ENCODE peak calls at places on chromosomes 7 and 10, in six cellular contexts. One of them, this sample, is unnamed.

GRCh38 chr7:77664715-77665114 is 31.5 kb upstream of the RSBN1L start:
- DNase-seq in right lobe of liver: no peak
- DNase-seq in testis: no peak
- DNase-seq in GM12892: no peak
- DNase-seq in body of pancreas: no peak
- DNase-seq in GM12891: no peak
- DNase-seq in this sample: no peak

GRCh38 chr10:96651998-96652431 is 65.2 kb upstream of the TM9SF3 start:
- DNase-seq in right lobe of liver: no peak
- DNase-seq in testis: no peak
- DNase-seq in GM12892: peak
- DNase-seq in body of pancreas: no peak
- DNase-seq in GM12891: peak
- DNase-seq in this sample: no peak

GRCh38 chr7:14287398-14287797 is 297.9 kb upstream of the ETV1 start:
- DNase-seq in right lobe of liver: no peak
- DNase-seq in testis: no peak
- DNase-seq in GM12892: no peak
- DNase-seq in body of pancreas: no peak
- DNase-seq in GM12891: no peak
- DNase-seq in this sample: no peak

GRCh38 chr7:81638216-81638615 is 131.6 kb downstream of the HGF start:
- DNase-seq in right lobe of liver: no peak
- DNase-seq in testis: no peak
- DNase-seq in GM12892: no peak
- DNase-seq in body of pancreas: no peak
- DNase-seq in GM12891: no peak
- DNase-seq in this sample: no peak

GRCh38 chr10:22656056-22656455 is 58.3 kb downstream of the PIP4K2A start:
- DNase-seq in right lobe of liver: no peak
- DNase-seq in testis: no peak
- DNase-seq in GM12892: no peak
- DNase-seq in body of pancreas: no peak
- DNase-seq in GM12891: no peak
- DNase-seq in this sample: no peak

GRCh38 chr7:38105874-38106483 is 72.1 kb upstream of the STARD3NL start:
- DNase-seq in right lobe of liver: no peak
- DNase-seq in testis: peak
- DNase-seq in GM12892: no peak
- DNase-seq in body of pancreas: no peak
- DNase-seq in GM12891: no peak
- DNase-seq in this sample: peak

GRCh38 chr10:13099144-13099665 is 758 bp upstream of the OPTN start:
- DNase-seq in right lobe of liver: peak
- DNase-seq in testis: peak
- DNase-seq in GM12892: peak
- DNase-seq in body of pancreas: no peak
- DNase-seq in GM12891: no peak
- DNase-seq in this sample: peak

GRCh38 chr7:129370812-129371211 is 63.4 kb upstream of the STRIP2 start:
- DNase-seq in right lobe of liver: no peak
- DNase-seq in testis: no peak
- DNase-seq in GM12892: no peak
- DNase-seq in body of pancreas: no peak
- DNase-seq in GM12891: no peak
- DNase-seq in this sample: no peak

GRCh38 chr10:97083228-97083860 is 102.4 kb downstream of the SLIT1 start:
- DNase-seq in right lobe of liver: no peak
- DNase-seq in testis: no peak
- DNase-seq in GM12892: no peak
- DNase-seq in body of pancreas: no peak
- DNase-seq in GM12891: no peak
- DNase-seq in this sample: no peak

GRCh38 chr10:122504551-122504950 is 43.2 kb downstream of the HTRA1 start:
- DNase-seq in right lobe of liver: peak
- DNase-seq in testis: peak
- DNase-seq in GM12892: no peak
- DNase-seq in body of pancreas: peak
- DNase-seq in GM12891: no peak
- DNase-seq in this sample: no peak

GRCh38 chr7:79317728-79318127 is 135.7 kb downstream of the MAGI2 start:
- DNase-seq in right lobe of liver: no peak
- DNase-seq in testis: no peak
- DNase-seq in GM12892: no peak
- DNase-seq in body of pancreas: no peak
- DNase-seq in GM12891: no peak
- DNase-seq in this sample: peak

GRCh38 chr10:97771055-97771811 is 566 bp downstream of the SFRP5 start:
- DNase-seq in right lobe of liver: no peak
- DNase-seq in testis: peak
- DNase-seq in GM12892: no peak
- DNase-seq in body of pancreas: no peak
- DNase-seq in GM12891: peak
- DNase-seq in this sample: peak

GRCh38 chr10:60849762-60850161 is 71.5 kb downstream of the CDK1 start:
- DNase-seq in right lobe of liver: no peak
- DNase-seq in testis: no peak
- DNase-seq in GM12892: no peak
- DNase-seq in body of pancreas: no peak
- DNase-seq in GM12891: no peak
- DNase-seq in this sample: no peak

GRCh38 chr7:65462148-65462716 is 88.6 kb downstream of the ZNF92 start:
- DNase-seq in right lobe of liver: no peak
- DNase-seq in testis: no peak
- DNase-seq in GM12892: no peak
- DNase-seq in body of pancreas: no peak
- DNase-seq in GM12891: no peak
- DNase-seq in this sample: no peak

GRCh38 chr10:14953452-14954000 is 370 bp downstream of the DCLRE1C start:
- DNase-seq in right lobe of liver: no peak
- DNase-seq in testis: peak
- DNase-seq in GM12892: peak
- DNase-seq in body of pancreas: peak
- DNase-seq in GM12891: peak
- DNase-seq in this sample: peak

GRCh38 chr10:107747851-107748250 is 583.3 kb upstream of the SORCS1 start:
- DNase-seq in right lobe of liver: no peak
- DNase-seq in testis: no peak
- DNase-seq in GM12892: no peak
- DNase-seq in body of pancreas: no peak
- DNase-seq in GM12891: no peak
- DNase-seq in this sample: no peak

GRCh38 chr7:30252885-30253795 is 31.3 kb upstream of the ZNRF2 start:
- DNase-seq in right lobe of liver: peak
- DNase-seq in testis: peak
- DNase-seq in GM12892: no peak
- DNase-seq in body of pancreas: peak
- DNase-seq in GM12891: no peak
- DNase-seq in this sample: peak

GRCh38 chr10:114517681-114518250 is 113.5 kb upstream of the AFAP1L2 start:
- DNase-seq in right lobe of liver: no peak
- DNase-seq in testis: no peak
- DNase-seq in GM12892: no peak
- DNase-seq in body of pancreas: no peak
- DNase-seq in GM12891: no peak
- DNase-seq in this sample: no peak

GRCh38 chr7:116258734-116259133 is 48.4 kb downstream of the TES start:
- DNase-seq in right lobe of liver: no peak
- DNase-seq in testis: peak
- DNase-seq in GM12892: no peak
- DNase-seq in body of pancreas: peak
- DNase-seq in GM12891: no peak
- DNase-seq in this sample: peak

GRCh38 chr7:74020396-74020795 is 7.6 kb upstream of the ELN start:
- DNase-seq in right lobe of liver: no peak
- DNase-seq in testis: no peak
- DNase-seq in GM12892: no peak
- DNase-seq in body of pancreas: no peak
- DNase-seq in GM12891: no peak
- DNase-seq in this sample: no peak

GRCh38 chr10:17599089-17599488 is 18.1 kb downstream of the HACD1 start:
- DNase-seq in right lobe of liver: no peak
- DNase-seq in testis: no peak
- DNase-seq in GM12892: no peak
- DNase-seq in body of pancreas: no peak
- DNase-seq in GM12891: no peak
- DNase-seq in this sample: peak

GRCh38 chr10:79129361-79129997 is 60.7 kb downstream of the ZMIZ1 start:
- DNase-seq in right lobe of liver: no peak
- DNase-seq in testis: no peak
- DNase-seq in GM12892: no peak
- DNase-seq in body of pancreas: no peak
- DNase-seq in GM12891: no peak
- DNase-seq in this sample: no peak

GRCh38 chr10:28840954-28841353 is 163.6 kb downstream of the BAMBI start:
- DNase-seq in right lobe of liver: no peak
- DNase-seq in testis: no peak
- DNase-seq in GM12892: no peak
- DNase-seq in body of pancreas: no peak
- DNase-seq in GM12891: no peak
- DNase-seq in this sample: no peak

GRCh38 chr10:94362360-94363250 is at the start of gene NOC3L:
- DNase-seq in right lobe of liver: peak
- DNase-seq in testis: peak
- DNase-seq in GM12892: peak
- DNase-seq in body of pancreas: peak
- DNase-seq in GM12891: peak
- DNase-seq in this sample: peak

GRCh38 chr7:28708458-28708951 is 249.6 kb downstream of the TRIL start:
- DNase-seq in right lobe of liver: no peak
- DNase-seq in testis: no peak
- DNase-seq in GM12892: no peak
- DNase-seq in body of pancreas: no peak
- DNase-seq in GM12891: no peak
- DNase-seq in this sample: no peak

GRCh38 chr7:104902183-104902582 is 111.8 kb upstream of the KMT2E start:
- DNase-seq in right lobe of liver: no peak
- DNase-seq in testis: no peak
- DNase-seq in GM12892: no peak
- DNase-seq in body of pancreas: no peak
- DNase-seq in GM12891: no peak
- DNase-seq in this sample: no peak
- TF ChIP-seq POLR2A in right lobe of liver: no peak
- TF ChIP-seq POLR2A in testis: no peak
- TF ChIP-seq POLR2A in GM12892: no peak
- TF ChIP-seq POLR2A in body of pancreas: no peak
- TF ChIP-seq POLR2A in GM12891: no peak
- TF ChIP-seq POLR2A in this sample: no peak

DNA sequence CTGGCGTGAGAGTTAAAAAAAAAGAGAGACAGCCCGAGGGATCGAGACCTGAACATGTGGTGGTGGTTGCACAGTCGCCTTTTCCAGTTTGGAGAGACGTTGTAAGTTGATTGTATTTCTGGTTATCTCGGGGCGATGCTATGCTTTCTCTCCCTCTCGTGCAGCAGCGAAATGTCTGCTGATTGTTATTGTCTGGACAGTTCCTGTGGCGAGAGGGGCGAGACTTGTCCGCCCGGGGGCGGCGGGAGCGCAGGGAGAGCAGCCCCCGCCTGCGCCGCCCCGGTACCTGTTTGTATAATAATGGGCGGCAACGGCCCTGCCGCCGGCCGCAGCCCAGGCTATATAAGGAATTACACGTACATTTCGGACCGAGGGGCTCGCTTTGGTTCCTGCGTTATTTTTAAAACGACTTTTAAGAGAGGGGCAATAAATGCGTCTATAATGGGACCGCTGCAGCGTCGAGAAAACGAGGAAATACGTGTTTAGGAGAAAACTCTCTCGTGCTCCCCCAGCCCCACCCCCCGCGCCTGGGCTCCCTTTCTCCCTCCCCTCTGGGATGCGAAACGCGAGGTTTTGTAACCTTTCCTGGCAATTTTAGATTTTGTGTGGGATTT is 1.7 kb downstream of the ZEB1 start:
- DNase-seq in right lobe of liver: peak
- DNase-seq in testis: peak
- DNase-seq in GM12892: peak
- DNase-seq in body of pancreas: peak
- DNase-seq in GM12891: no peak
- DNase-seq in this sample: peak
- TF ChIP-seq POLR2A in right lobe of liver: peak
- TF ChIP-seq POLR2A in testis: no peak
- TF ChIP-seq POLR2A in GM12892: no peak
- TF ChIP-seq POLR2A in body of pancreas: no peak
- TF ChIP-seq POLR2A in GM12891: no peak
- TF ChIP-seq POLR2A in this sample: no peak

GRCh38 chr10:102503264-102504178 is at the start of gene SUFU:
- DNase-seq in right lobe of liver: peak
- DNase-seq in testis: peak
- DNase-seq in GM12892: peak
- DNase-seq in body of pancreas: peak
- DNase-seq in GM12891: peak
- DNase-seq in this sample: peak
- TF ChIP-seq POLR2A in right lobe of liver: peak
- TF ChIP-seq POLR2A in testis: peak
- TF ChIP-seq POLR2A in GM12892: peak
- TF ChIP-seq POLR2A in body of pancreas: peak
- TF ChIP-seq POLR2A in GM12891: peak
- TF ChIP-seq POLR2A in this sample: peak

DNA sequence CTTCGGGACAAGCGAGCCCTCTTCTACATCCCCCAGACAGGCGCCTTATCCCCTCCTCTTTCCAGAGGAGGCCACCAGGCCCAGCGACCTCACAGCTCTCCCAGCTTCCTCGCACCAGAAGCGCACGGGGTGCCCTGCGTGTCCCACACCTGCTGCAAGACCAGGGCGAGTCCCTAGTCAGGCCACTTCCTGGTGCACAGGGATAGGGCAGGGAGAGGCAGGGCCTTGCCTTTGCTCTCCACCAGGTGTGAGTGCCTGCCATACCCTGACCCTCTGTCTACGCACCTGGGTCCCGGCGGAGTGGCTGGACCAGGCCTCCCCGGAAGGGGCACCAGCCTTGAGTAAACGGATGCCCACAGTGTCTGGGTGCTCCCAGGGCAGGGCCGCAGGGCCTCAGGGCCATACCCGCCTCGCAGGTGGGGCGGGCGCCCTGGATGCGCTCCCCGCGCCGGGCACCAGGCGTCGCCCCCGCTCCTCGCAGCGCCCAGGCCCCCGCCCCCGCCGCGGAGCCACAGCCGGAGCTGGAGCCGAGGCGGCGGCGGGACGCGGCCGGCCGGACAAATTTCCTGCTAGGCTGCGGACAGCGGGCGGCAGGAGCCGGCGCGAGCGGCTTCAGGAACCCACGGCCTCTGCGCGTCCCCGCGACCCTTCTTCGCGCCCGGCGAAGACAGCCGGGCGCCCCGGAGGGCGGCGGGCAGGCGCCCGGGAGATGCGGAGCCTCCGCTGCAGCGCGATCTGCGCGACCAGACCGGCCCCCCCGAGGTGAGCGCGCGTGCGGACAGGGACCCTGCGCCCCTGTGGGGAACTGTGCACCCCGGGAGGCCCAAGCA is at the start of gene PTPRE:
- DNase-seq in right lobe of liver: peak
- DNase-seq in testis: peak
- DNase-seq in GM12892: peak
- DNase-seq in body of pancreas: peak
- DNase-seq in GM12891: peak
- DNase-seq in this sample: peak
- TF ChIP-seq POLR2A in right lobe of liver: no peak
- TF ChIP-seq POLR2A in testis: no peak
- TF ChIP-seq POLR2A in GM12892: no peak
- TF ChIP-seq POLR2A in body of pancreas: no peak
- TF ChIP-seq POLR2A in GM12891: no peak
- TF ChIP-seq POLR2A in this sample: no peak

This sample was measured in erythroblast.